ENCODE peak calls at places on chromosomes 6 and 20, in five cellular contexts. T, C, Q, J and K are unnamed samples.

GRCh38 chr6:170202416-170203135 is 88.3 kb downstream of the DLL1 start:
- DNase-seq in T (no peak), C (no peak), Q (no peak), J (no peak), K (no peak)

GRCh38 chr6:147874322-147874721 is 365.8 kb downstream of the SAMD5 start:
- DNase-seq in T (no peak), C (no peak), Q (no peak), J (no peak), K (no peak)

GRCh38 chr20:51388227-51388626 is 154.3 kb downstream of the NFATC2 start:
- DNase-seq in T (no peak), C (no peak), Q (no peak), J (no peak), K (peak)

GRCh38 chr20:31560900-31561598 is 44.0 kb upstream of the ID1 start:
- DNase-seq in T (no peak), C (peak), Q (no peak), J (no peak), K (peak)

GRCh38 chr6:140850438-140850837 is 1282.3 kb upstream of the GJE1 start:
- DNase-seq in T (no peak), C (peak), Q (no peak), J (no peak), K (no peak)

GRCh38 chr6:26329763-26330511 is 35.1 kb upstream of the BTN3A2 start:
- DNase-seq in T (peak), C (no peak), Q (peak), J (peak), K (no peak)

GRCh38 chr6:134317471-134318131 is at the start of gene SGK1:
- DNase-seq in T (peak), C (no peak), Q (peak), J (no peak), K (no peak)

GRCh38 chr6:44152533-44152932 is 6.1 kb upstream of the CAPN11 start:
- DNase-seq in T (no peak), C (no peak), Q (no peak), J (no peak), K (no peak)